ENCODE peak calls at places on chromosomes 5 and 9, in six cellular contexts. One of them, this sample, is unnamed.

GRCh38 chr5:72204946-72205345 is 97.7 kb downstream of the MAP1B start:
- DNase-seq in suprapubic skin: no peak
- DNase-seq in foreskin keratinocyte: no peak
- DNase-seq in neuronal stem cell: no peak
- DNase-seq in activated T-cell treated with anti-CD3 and anti-CD28 coated beads, Interleukin-2, amount 50 U/mL, for 24 hours: no peak
- DNase-seq in occipital lobe: no peak
- DNase-seq in this sample: no peak

GRCh38 chr9:134434896-134435506 is 108.7 kb downstream of the RXRA start:
- DNase-seq in foreskin keratinocyte: peak
- DNase-seq in activated T-cell treated with anti-CD3 and anti-CD28 coated beads, Interleukin-2, amount 50 U/mL, for 24 hours: no peak
- DNase-seq in occipital lobe: peak
- DNase-seq in neuronal stem cell: no peak
- DNase-seq in suprapubic skin: peak
- DNase-seq in this sample: peak

GRCh38 chr5:126525630-126526245 is 69.3 kb downstream of the ALDH7A1 start:
- DNase-seq in suprapubic skin: peak
- DNase-seq in foreskin keratinocyte: no peak
- DNase-seq in neuronal stem cell: no peak
- DNase-seq in occipital lobe: no peak
- DNase-seq in activated T-cell treated with anti-CD3 and anti-CD28 coated beads, Interleukin-2, amount 50 U/mL, for 24 hours: no peak
- DNase-seq in this sample: no peak

GRCh38 chr9:98551511-98552286 is 157.0 kb downstream of the GABBR2 start:
- DNase-seq in occipital lobe: peak
- DNase-seq in foreskin keratinocyte: peak
- DNase-seq in neuronal stem cell: no peak
- DNase-seq in activated T-cell treated with anti-CD3 and anti-CD28 coated beads, Interleukin-2, amount 50 U/mL, for 24 hours: no peak
- DNase-seq in suprapubic skin: no peak
- DNase-seq in this sample: peak

GRCh38 chr9:137129089-137129455 is 9.9 kb upstream of the GRIN1 start:
- DNase-seq in occipital lobe: no peak
- DNase-seq in suprapubic skin: no peak
- DNase-seq in foreskin keratinocyte: no peak
- DNase-seq in activated T-cell treated with anti-CD3 and anti-CD28 coated beads, Interleukin-2, amount 50 U/mL, for 24 hours: no peak
- DNase-seq in neuronal stem cell: no peak
- DNase-seq in this sample: no peak

GRCh38 chr5:62901001-62901400 is 322.4 kb downstream of the LRRC70 start:
- DNase-seq in foreskin keratinocyte: no peak
- DNase-seq in neuronal stem cell: no peak
- DNase-seq in activated T-cell treated with anti-CD3 and anti-CD28 coated beads, Interleukin-2, amount 50 U/mL, for 24 hours: no peak
- DNase-seq in suprapubic skin: no peak
- DNase-seq in occipital lobe: no peak
- DNase-seq in this sample: no peak

GRCh38 chr5:59209758-59210359 is 627.0 kb downstream of the RAB3C start:
- DNase-seq in occipital lobe: no peak
- DNase-seq in neuronal stem cell: no peak
- DNase-seq in activated T-cell treated with anti-CD3 and anti-CD28 coated beads, Interleukin-2, amount 50 U/mL, for 24 hours: no peak
- DNase-seq in suprapubic skin: no peak
- DNase-seq in foreskin keratinocyte: no peak
- DNase-seq in this sample: no peak

GRCh38 chr5:175746851-175747250 is 89.0 kb downstream of the HRH2 start:
- DNase-seq in activated T-cell treated with anti-CD3 and anti-CD28 coated beads, Interleukin-2, amount 50 U/mL, for 24 hours: no peak
- DNase-seq in foreskin keratinocyte: no peak
- DNase-seq in neuronal stem cell: peak
- DNase-seq in occipital lobe: peak
- DNase-seq in suprapubic skin: no peak
- DNase-seq in this sample: peak

GRCh38 chr5:38208782-38209378 is 49.5 kb upstream of the EGFLAM start:
- DNase-seq in activated T-cell treated with anti-CD3 and anti-CD28 coated beads, Interleukin-2, amount 50 U/mL, for 24 hours: no peak
- DNase-seq in occipital lobe: no peak
- DNase-seq in foreskin keratinocyte: peak
- DNase-seq in suprapubic skin: no peak
- DNase-seq in neuronal stem cell: peak
- DNase-seq in this sample: peak

GRCh38 chr5:71782771-71783770 is 64.0 kb downstream of the CARTPT start:
- DNase-seq in occipital lobe: peak
- DNase-seq in neuronal stem cell: peak
- DNase-seq in activated T-cell treated with anti-CD3 and anti-CD28 coated beads, Interleukin-2, amount 50 U/mL, for 24 hours: peak
- DNase-seq in foreskin keratinocyte: peak
- DNase-seq in suprapubic skin: peak
- DNase-seq in this sample: peak

GRCh38 chr5:17425385-17426070 is 72.5 kb upstream of the TAF11L2 start:
- DNase-seq in foreskin keratinocyte: no peak
- DNase-seq in activated T-cell treated with anti-CD3 and anti-CD28 coated beads, Interleukin-2, amount 50 U/mL, for 24 hours: no peak
- DNase-seq in suprapubic skin: no peak
- DNase-seq in neuronal stem cell: no peak
- DNase-seq in occipital lobe: no peak
- DNase-seq in this sample: no peak

GRCh38 chr5:159601216-159601615 is 270.9 kb upstream of the IL12B start:
- DNase-seq in occipital lobe: no peak
- DNase-seq in foreskin keratinocyte: no peak
- DNase-seq in suprapubic skin: no peak
- DNase-seq in neuronal stem cell: no peak
- DNase-seq in activated T-cell treated with anti-CD3 and anti-CD28 coated beads, Interleukin-2, amount 50 U/mL, for 24 hours: no peak
- DNase-seq in this sample: no peak

GRCh38 chr5:180591249-180591887 is at the start of gene SCGB3A1:
- DNase-seq in activated T-cell treated with anti-CD3 and anti-CD28 coated beads, Interleukin-2, amount 50 U/mL, for 24 hours: no peak
- DNase-seq in neuronal stem cell: no peak
- DNase-seq in foreskin keratinocyte: no peak
- DNase-seq in suprapubic skin: no peak
- DNase-seq in occipital lobe: no peak
- DNase-seq in this sample: no peak

GRCh38 chr9:132798817-132799790 is 79.0 kb downstream of the AK8 start:
- DNase-seq in neuronal stem cell: no peak
- DNase-seq in foreskin keratinocyte: no peak
- DNase-seq in activated T-cell treated with anti-CD3 and anti-CD28 coated beads, Interleukin-2, amount 50 U/mL, for 24 hours: no peak
- DNase-seq in occipital lobe: no peak
- DNase-seq in suprapubic skin: no peak
- DNase-seq in this sample: no peak

GRCh38 chr5:37717613-37718431 is 122.0 kb downstream of the GDNF start:
- DNase-seq in suprapubic skin: no peak
- DNase-seq in foreskin keratinocyte: peak
- DNase-seq in occipital lobe: no peak
- DNase-seq in activated T-cell treated with anti-CD3 and anti-CD28 coated beads, Interleukin-2, amount 50 U/mL, for 24 hours: no peak
- DNase-seq in neuronal stem cell: no peak
- DNase-seq in this sample: peak

GRCh38 chr9:114317665-114318357 is 5.1 kb upstream of the ORM1 start:
- DNase-seq in neuronal stem cell: no peak
- DNase-seq in occipital lobe: no peak
- DNase-seq in activated T-cell treated with anti-CD3 and anti-CD28 coated beads, Interleukin-2, amount 50 U/mL, for 24 hours: peak
- DNase-seq in suprapubic skin: peak
- DNase-seq in foreskin keratinocyte: no peak
- DNase-seq in this sample: no peak

GRCh38 chr5:150311015-150311692 is 8.4 kb upstream of the ARSI start:
- DNase-seq in suprapubic skin: no peak
- DNase-seq in foreskin keratinocyte: no peak
- DNase-seq in neuronal stem cell: no peak
- DNase-seq in occipital lobe: no peak
- DNase-seq in activated T-cell treated with anti-CD3 and anti-CD28 coated beads, Interleukin-2, amount 50 U/mL, for 24 hours: no peak
- DNase-seq in this sample: no peak

GRCh38 chr5:91538179-91538578 is 155.1 kb upstream of the ARRDC3 start:
- DNase-seq in neuronal stem cell: no peak
- DNase-seq in foreskin keratinocyte: peak
- DNase-seq in activated T-cell treated with anti-CD3 and anti-CD28 coated beads, Interleukin-2, amount 50 U/mL, for 24 hours: no peak
- DNase-seq in suprapubic skin: no peak
- DNase-seq in occipital lobe: no peak
- DNase-seq in this sample: no peak

GRCh38 chr5:124746252-124746915 is at the start of gene ZNF608:
- DNase-seq in activated T-cell treated with anti-CD3 and anti-CD28 coated beads, Interleukin-2, amount 50 U/mL, for 24 hours: no peak
- DNase-seq in suprapubic skin: no peak
- DNase-seq in neuronal stem cell: peak
- DNase-seq in foreskin keratinocyte: peak
- DNase-seq in occipital lobe: no peak
- DNase-seq in this sample: peak